ENCODE peak calls at places on chromosomes 7 and 10, in five cellular contexts. X is activated CD8-positive, alpha-beta T cell treated with anti-CD3 and anti-CD28 coated beads for 36 hours; M is brain microvascular endothelial cell; Z is prostate gland; F is adrenal gland. E is an unnamed sample.

GRCh38 chr7:42993038-42993437 is 60.9 kb downstream of the MRPL32 start:
- DNase-seq in F (no peak), Z (no peak), M (no peak), X (no peak), E (no peak)

GRCh38 chr7:88127637-88128290 is 92.1 kb downstream of the SRI start:
- DNase-seq in M (no peak), F (no peak), X (no peak), Z (no peak), E (no peak)

GRCh38 chr7:68862736-68863135 is 735.5 kb upstream of the AUTS2 start:
- DNase-seq in M (no peak), F (no peak), X (no peak), Z (no peak), E (no peak)

GRCh38 chr10:79112898-79113431 is 44.2 kb downstream of the ZMIZ1 start:
- DNase-seq in F (peak; percentile 83), Z (peak; percentile 50), M (peak; percentile 74), X (no peak), E (no peak)

GRCh38 chr10:112562803-112563663 is 116.0 kb downstream of the VTI1A start:
- DNase-seq in M (no peak), X (no peak), F (no peak), Z (no peak), E (no peak)

GRCh38 chr7:51128545-51129466 is 187.8 kb downstream of the COBL start:
- DNase-seq in Z (no peak), M (no peak), X (no peak), F (no peak), E (no peak)

GRCh38 chr10:102468683-102469082 is 17.3 kb upstream of the C10orf95 start:
- DNase-seq in Z (no peak), X (no peak), M (no peak), F (no peak), E (no peak)

GRCh38 chr7:89681448-89681847 is 472.8 kb upstream of the STEAP1 start:
- DNase-seq in F (no peak), X (no peak), Z (peak; percentile 4), M (no peak), E (no peak)

GRCh38 chr7:104275900-104276299 is 52.5 kb upstream of the LHFPL3 start:
- DNase-seq in X (peak; percentile 4), Z (no peak), M (peak; percentile 12), F (no peak), E (no peak)

GRCh38 chr10:97547889-97548485 is 24.6 kb upstream of the ANKRD2 start:
- DNase-seq in M (no peak), X (no peak), F (no peak), Z (no peak), E (no peak)

GRCh38 chr7:131027287-131027773 is 293.3 kb upstream of the KLF14 start:
- DNase-seq in X (peak; percentile 65), F (no peak), Z (no peak), M (no peak), E (no peak)
- TF ChIP-seq CTCF in X (no peak), F (no peak), Z (no peak), M (no peak), E (no peak)

GRCh38 chr7:121609208-121609607 is 213.1 kb upstream of the FAM3C start:
- DNase-seq in F (no peak), X (no peak), Z (no peak), M (no peak), E (no peak)

GRCh38 chr7:121603886-121604285 is 207.8 kb upstream of the FAM3C start:
- DNase-seq in X (no peak), M (no peak), Z (no peak), F (no peak), E (no peak)

GRCh38 chr7:121604627-121605296 is 208.7 kb upstream of the FAM3C start:
- DNase-seq in M (peak; percentile 91), F (peak; percentile 40), Z (no peak), X (no peak), E (no peak)

GRCh38 chr7:121608785-121609184 is 212.7 kb upstream of the FAM3C start:
- DNase-seq in Z (no peak), X (no peak), M (no peak), F (peak; percentile 62), E (no peak)

GRCh38 chr7:121605297-121605640 is 209.2 kb upstream of the FAM3C start:
- DNase-seq in F (no peak), Z (no peak), M (peak; percentile 45), X (no peak), E (no peak)
- TF ChIP-seq CTCF in F (no peak), Z (peak; percentile 26), M (peak; percentile 44), X (no peak), E (no peak)

GRCh38 chr10:115136616-115137015 is 43.5 kb downstream of the ATRNL1 start:
- DNase-seq in X (no peak), M (no peak), F (no peak), Z (no peak), E (no peak)

DNA sequence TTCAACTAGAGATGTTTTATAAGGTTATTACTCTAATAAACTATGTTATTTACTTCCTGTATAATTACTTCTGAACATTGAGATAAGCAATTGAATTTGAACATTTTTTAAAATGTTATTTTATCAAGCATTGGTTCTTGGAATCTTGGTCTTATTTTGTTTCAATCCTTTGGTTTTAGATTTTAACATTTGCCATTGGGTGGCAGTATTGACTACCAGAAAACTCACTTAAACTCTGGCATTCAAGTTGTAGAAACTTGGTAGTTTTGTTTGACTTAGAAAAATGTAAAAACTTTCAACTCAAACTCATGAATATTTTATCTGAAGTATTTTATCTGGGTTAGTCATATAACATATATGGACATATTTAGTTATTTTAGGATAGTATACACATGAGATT is 48.1 kb downstream of the ATRNL1 start:
- DNase-seq in F (no peak), M (no peak), Z (no peak), X (no peak), E (no peak)
- TF ChIP-seq CTCF in F (peak; percentile 48), M (peak; percentile 20), Z (peak; percentile 22), X (no peak), E (peak; percentile 37)

GRCh38 chr10:61978965-61979364 is 77.5 kb downstream of the ARID5B start:
- DNase-seq in X (no peak), F (peak; percentile 23), M (no peak), Z (no peak), E (no peak)
- TF ChIP-seq CTCF in X (no peak), F (no peak), M (peak; percentile 24), Z (no peak), E (peak; percentile 47)

DNA sequence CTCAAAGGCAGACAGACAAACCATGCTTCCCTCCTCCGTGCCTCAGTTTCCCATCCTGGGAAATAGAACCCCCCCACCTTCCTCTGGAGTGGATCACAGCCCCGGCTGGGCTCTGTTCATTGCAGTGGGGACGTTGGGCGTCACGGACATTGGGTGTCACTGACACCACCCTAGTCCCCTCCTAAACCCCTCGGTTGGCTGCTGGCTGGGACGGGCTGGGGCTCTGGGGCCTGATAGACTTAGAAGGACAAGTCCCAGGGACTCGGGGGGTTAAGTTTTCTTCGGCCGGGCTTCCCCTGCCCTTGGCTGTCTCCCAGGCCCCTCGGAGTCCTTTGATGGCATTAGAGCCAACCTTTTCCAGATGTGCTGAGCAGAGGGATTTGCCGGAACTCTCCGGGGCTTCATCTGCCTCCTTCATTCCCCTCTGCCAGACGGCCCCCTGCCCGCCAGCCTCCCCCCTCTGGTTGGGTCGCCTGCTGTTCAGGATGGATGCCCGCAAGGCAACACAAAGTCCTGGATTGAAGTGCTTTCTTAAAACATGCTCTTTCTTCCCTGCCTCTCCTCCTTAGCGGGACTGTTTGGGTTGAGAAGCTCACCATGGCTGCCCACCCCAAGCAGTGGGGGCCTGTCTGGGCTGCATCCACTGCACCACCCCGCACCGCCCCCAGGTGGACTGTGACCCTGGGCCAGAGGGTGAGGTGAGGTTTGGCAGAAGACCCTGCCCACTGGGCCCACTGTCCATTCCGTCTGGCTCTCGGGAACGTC is 73.0 kb downstream of the COL26A1 start:
- DNase-seq in F (no peak), Z (no peak), X (no peak), M (no peak), E (no peak)
- TF ChIP-seq CTCF in F (no peak), Z (no peak), X (no peak), M (no peak), E (no peak)

DNA sequence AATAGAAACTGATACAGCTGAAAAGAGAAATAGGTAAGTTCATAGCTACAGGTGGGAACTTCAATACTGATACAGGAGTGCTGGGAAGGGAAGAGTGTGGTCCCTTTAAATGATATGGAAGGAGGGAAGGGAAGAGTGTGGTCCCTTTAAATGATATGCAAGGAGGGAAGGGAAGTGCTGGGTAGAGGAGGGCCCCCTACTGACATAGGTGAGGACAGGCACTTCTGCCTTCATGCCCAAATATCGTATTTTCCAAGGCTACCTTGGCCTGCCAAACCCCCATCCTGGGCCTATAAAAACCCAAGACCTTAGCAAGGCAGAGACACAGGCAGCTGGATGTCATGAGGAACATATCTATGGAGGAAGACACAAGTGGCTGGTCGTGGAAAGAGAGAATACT is 92.3 kb downstream of the MAGI2 start:
- DNase-seq in Z (no peak), F (no peak), X (no peak), M (no peak), E (no peak)
- TF ChIP-seq CTCF in Z (no peak), F (no peak), X (no peak), M (peak; percentile 17), E (peak; percentile 7)

GRCh38 chr7:32039000-32039756 is 31.0 kb downstream of the PDE1C start:
- DNase-seq in Z (no peak), X (no peak), M (no peak), F (no peak), E (no peak)
- TF ChIP-seq CTCF in Z (peak; percentile 29), X (no peak), M (peak; percentile 46), F (no peak), E (no peak)

GRCh38 chr7:101066141-101066857 is 19.0 kb upstream of the TRIM56 start:
- DNase-seq in Z (no peak), X (no peak), M (peak; percentile 12), F (no peak), E (no peak)

GRCh38 chr7:101068401-101068800 is 16.9 kb upstream of the TRIM56 start:
- DNase-seq in X (no peak), F (no peak), M (no peak), Z (no peak), E (no peak)

GRCh38 chr7:101060992-101061391 is 24.3 kb upstream of the TRIM56 start:
- DNase-seq in Z (no peak), M (no peak), F (no peak), X (no peak), E (no peak)

GRCh38 chr7:101066858-101067227 is 18.4 kb upstream of the TRIM56 start:
- DNase-seq in M (peak; percentile 4), Z (no peak), X (no peak), F (no peak), E (no peak)
- TF ChIP-seq CTCF in M (no peak), Z (no peak), X (no peak), F (no peak), E (no peak)

GRCh38 chr7:132492841-132493445 is 83.3 kb downstream of the PLXNA4 start:
- DNase-seq in M (no peak), F (no peak), Z (no peak), X (no peak), E (no peak)
- TF ChIP-seq CTCF in M (no peak), F (no peak), Z (no peak), X (no peak), E (no peak)